ENCODE peak calls at places on chromosomes 7 and 10, in five cellular contexts. K, F, S, C and B are unnamed samples.

GRCh38 chr7:124399941-124400340 is 365.7 kb downstream of the GPR37 start:
- DNase-seq in K (no peak), F (no peak), S (no peak), C (no peak), B (no peak)

GRCh38 chr7:94633025-94633341 is 22.9 kb downstream of the SGCE start:
- DNase-seq in K (no peak), F (no peak), S (no peak), C (no peak), B (no peak)

GRCh38 chr10:119441151-119441821 is 101.2 kb downstream of the RGS10 start:
- DNase-seq in K (peak), F (no peak), S (peak), C (no peak), B (no peak)

GRCh38 chr10:6815346-6815745 is 235.3 kb upstream of the PRKCQ start:
- DNase-seq in K (no peak), F (no peak), S (no peak), C (no peak), B (no peak)

GRCh38 chr7:24715661-24716479 is 41.4 kb downstream of the GSDME start:
- DNase-seq in K (peak), F (peak), S (peak), C (peak), B (no peak)

GRCh38 chr10:44043646-44044368 is 341.1 kb downstream of the CXCL12 start:
- DNase-seq in K (no peak), F (no peak), S (no peak), C (no peak), B (no peak)

GRCh38 chr10:53230651-53231050 is 458.1 kb upstream of the MBL2 start:
- DNase-seq in K (no peak), F (no peak), S (no peak), C (no peak), B (no peak)

GRCh38 chr7:116598278-116598677 is 73.4 kb downstream of the CAV1 start:
- DNase-seq in K (peak), F (no peak), S (no peak), C (no peak), B (no peak)

GRCh38 chr7:96034940-96035727 is 262.8 kb downstream of the DYNC1I1 start:
- DNase-seq in K (no peak), F (no peak), S (no peak), C (no peak), B (peak)

GRCh38 chr7:44477063-44477830 is 13.2 kb downstream of the NUDCD3 start:
- DNase-seq in K (peak), F (peak), S (peak), C (peak), B (peak)

GRCh38 chr10:103598654-103599115 is 105.2 kb downstream of the NEURL1 start:
- DNase-seq in K (peak), F (no peak), S (peak), C (no peak), B (peak)

GRCh38 chr7:95737828-95738505 is 34.4 kb upstream of the DYNC1I1 start:
- DNase-seq in K (no peak), F (no peak), S (no peak), C (no peak), B (no peak)

GRCh38 chr10:44203535-44203934 is 181.4 kb downstream of the CXCL12 start:
- DNase-seq in K (no peak), F (no peak), S (no peak), C (no peak), B (no peak)

GRCh38 chr7:88546808-88547207 is 212.7 kb upstream of the ZNF804B start:
- DNase-seq in K (peak), F (no peak), S (peak), C (no peak), B (no peak)

GRCh38 chr10:132866601-132867381 is 75.6 kb downstream of the CFAP46 start:
- DNase-seq in K (no peak), F (no peak), S (no peak), C (peak), B (no peak)

GRCh38 chr10:43282881-43283280 is 16.0 kb upstream of the RASGEF1A start:
- DNase-seq in K (peak), F (no peak), S (no peak), C (no peak), B (no peak)

GRCh38 chr10:32139223-32140073 is 83.2 kb upstream of the KIF5B start:
- DNase-seq in K (peak), F (no peak), S (peak), C (peak), B (no peak)

GRCh38 chr7:66069732-66070131 is 5.9 kb upstream of the ASL start:
- DNase-seq in K (no peak), F (no peak), S (no peak), C (no peak), B (no peak)

GRCh38 chr10:58275908-58276307 is 6.9 kb downstream of the CISD1 start:
- DNase-seq in K (peak), F (no peak), S (peak), C (no peak), B (no peak)

GRCh38 chr10:14648042-14648765 is 126.5 kb downstream of the FAM107B start:
- DNase-seq in K (peak), F (peak), S (peak), C (peak), B (peak)

GRCh38 chr10:78829570-78829969 is 239.2 kb upstream of the ZMIZ1 start:
- DNase-seq in K (peak), F (no peak), S (peak), C (no peak), B (no peak)

GRCh38 chr10:5165738-5166137 is 19.2 kb downstream of the AKR1C8 start:
- DNase-seq in K (no peak), F (no peak), S (no peak), C (no peak), B (no peak)

GRCh38 chr10:53022663-53023088 is 250.1 kb upstream of the MBL2 start:
- DNase-seq in K (no peak), F (no peak), S (no peak), C (no peak), B (no peak)

GRCh38 chr7:95558866-95559265 is 37.5 kb downstream of the PDK4 start:
- DNase-seq in K (no peak), F (no peak), S (no peak), C (no peak), B (no peak)

GRCh38 chr10:50992356-50992866 is 81.9 kb upstream of the PRKG1 start:
- DNase-seq in K (no peak), F (no peak), S (no peak), C (no peak), B (no peak)

GRCh38 chr10:100020161-100020882 is 10.6 kb upstream of the DNMBP start:
- DNase-seq in K (no peak), F (no peak), S (no peak), C (no peak), B (no peak)

GRCh38 chr7:147412782-147413186 is 1177.8 kb upstream of the C7orf33 start:
- DNase-seq in K (peak), F (no peak), S (peak), C (no peak), B (no peak)

GRCh38 chr10:16732376-16732775 is 84.8 kb downstream of the RSU1 start:
- DNase-seq in K (no peak), F (no peak), S (peak), C (no peak), B (no peak)

GRCh38 chr10:84493951-84494848 is 165.8 kb downstream of the CCSER2 start:
- DNase-seq in K (peak), F (no peak), S (peak), C (no peak), B (no peak)

GRCh38 chr7:37901890-37902524 is 14.6 kb downstream of the SFRP4 start:
- DNase-seq in K (peak), F (no peak), S (peak), C (no peak), B (no peak)

GRCh38 chr10:6148251-6148691 is 54.5 kb upstream of the PFKFB3 start:
- DNase-seq in K (no peak), F (no peak), S (no peak), C (peak), B (no peak)

GRCh38 chr10:49010295-49010694 is 70.7 kb upstream of the LRRC18 start:
- DNase-seq in K (no peak), F (peak), S (no peak), C (no peak), B (no peak)

GRCh38 chr10:125343118-125343752 is 182.9 kb upstream of the CTBP2 start:
- DNase-seq in K (peak), F (no peak), S (peak), C (no peak), B (no peak)

GRCh38 chr10:86690657-86691084 is 22.4 kb downstream of the LDB3 start:
- DNase-seq in K (peak), F (no peak), S (no peak), C (no peak), B (no peak)

GRCh38 chr10:96288151-96288621 is 16.0 kb upstream of the DNTT start:
- DNase-seq in K (no peak), F (no peak), S (no peak), C (no peak), B (no peak)

GRCh38 chr7:130896898-130897514 is 163.0 kb upstream of the KLF14 start:
- DNase-seq in K (peak), F (peak), S (peak), C (peak), B (peak)

GRCh38 chr10:79308969-79309665 is 38.2 kb upstream of the PPIF start:
- DNase-seq in K (no peak), F (no peak), S (no peak), C (no peak), B (no peak)

GRCh38 chr7:44678096-44678467 is 70.6 kb upstream of the ZMIZ2 start:
- DNase-seq in K (peak), F (no peak), S (peak), C (no peak), B (no peak)